ENCODE peak calls at places on chromosome 10, in ten cellular contexts. B is H7, U is HEK293T, D is brain microvascular endothelial cell, J is right lobe of liver, O is hippocampal formation, C is naive B cell, H is uterus, S is sciatic nerve, F is Peyer's patch. M is an unnamed sample.
A peak's percentile ranks its signal among the peaks of the same experiment; 100 is the strongest.

GRCh38 chr10:84826704-84827103 is 498.3 kb downstream of the CCSER2 start:
- DNase-seq in B (peak; percentile 30), U (no peak), O (no peak), S (no peak), D (no peak), C (no peak), F (no peak), J (no peak), H (no peak), M (no peak)

GRCh38 chr10:48506147-48506917 is 98.5 kb downstream of the ARHGAP22 start:
- DNase-seq in C (no peak), B (peak; percentile 28), S (no peak), J (no peak), O (peak; percentile 18), H (no peak), D (peak; percentile 31), U (peak; percentile 28), F (no peak), M (no peak)

GRCh38 chr10:28400176-28400575 is 97.3 kb upstream of the MPP7 start:
- DNase-seq in U (no peak), O (no peak), F (peak; percentile 62), J (no peak), H (no peak), B (no peak), D (no peak), C (no peak), S (no peak), M (no peak)

GRCh38 chr10:28179490-28180099 is 123.3 kb downstream of the MPP7 start:
- DNase-seq in H (no peak), O (peak; percentile 22), S (no peak), U (peak; percentile 30), F (no peak), D (peak; percentile 49), C (peak; percentile 24), B (peak; percentile 7), J (no peak), M (no peak)

GRCh38 chr10:46559231-46559671 is 2.8 kb upstream of the GPRIN2 start:
- DNase-seq in D (no peak), F (peak; percentile 47), C (no peak), S (peak; percentile 55), H (no peak), B (no peak), O (no peak), J (peak; percentile 8), U (no peak), M (no peak)

GRCh38 chr10:118840776-118841468 is 86.2 kb upstream of the CACUL1 start:
- DNase-seq in J (no peak), U (no peak), F (no peak), D (no peak), B (no peak), S (no peak), H (no peak), O (no peak), C (no peak), M (no peak)

GRCh38 chr10:126119591-126119990 is 223.2 kb downstream of the FANK1 start:
- DNase-seq in J (no peak), H (no peak), F (no peak), U (no peak), O (no peak), C (no peak), S (no peak), B (no peak), D (peak; percentile 61), M (no peak)

GRCh38 chr10:96511044-96511945 is 2.4 kb downstream of the TLL2 start:
- DNase-seq in S (no peak), F (no peak), B (peak; percentile 85), U (peak; percentile 70), O (no peak), D (no peak), J (no peak), C (peak; percentile 4), H (no peak), M (no peak)

GRCh38 chr10:89206402-89207180 is 526 bp downstream of the CH25H start:
- DNase-seq in S (peak; percentile 67), B (peak; percentile 53), D (no peak), C (peak; percentile 37), H (peak; percentile 34), J (peak; percentile 22), U (no peak), F (peak; percentile 53), O (peak; percentile 31), M (no peak)

GRCh38 chr10:75585294-75585693 is 153.9 kb downstream of the LRMDA start:
- DNase-seq in D (no peak), H (no peak), F (no peak), C (no peak), U (no peak), J (no peak), B (no peak), O (no peak), S (no peak), M (no peak)

GRCh38 chr10:86330778-86331763 is 35.5 kb downstream of the GRID1 start:
- DNase-seq in H (no peak), S (peak; percentile 44), J (no peak), D (no peak), O (no peak), B (peak; percentile 68), C (no peak), U (no peak), F (no peak), M (no peak)

GRCh38 chr10:88346151-88346977 is 236.8 kb downstream of the RNLS start:
- DNase-seq in D (peak; percentile 19), H (no peak), J (no peak), C (no peak), F (no peak), U (no peak), O (no peak), S (no peak), B (no peak), M (no peak)

GRCh38 chr10:110268442-110268841 is 36.3 kb downstream of the SMNDC1 start:
- DNase-seq in O (no peak), D (no peak), S (no peak), B (no peak), J (no peak), F (no peak), U (no peak), C (no peak), H (no peak), M (no peak)

GRCh38 chr10:7317799-7318446 is 92.9 kb downstream of the SFMBT2 start:
- DNase-seq in S (no peak), U (no peak), O (no peak), F (no peak), B (no peak), D (no peak), J (no peak), C (peak; percentile 42), H (no peak), M (no peak)

GRCh38 chr10:44373341-44373995 is 11.4 kb downstream of the CXCL12 start:
- DNase-seq in C (no peak), U (no peak), D (no peak), O (no peak), B (no peak), S (no peak), J (no peak), H (no peak), F (no peak), M (no peak)

GRCh38 chr10:603745-604144 is 85.7 kb downstream of the DIP2C start:
- DNase-seq in F (peak; percentile 37), H (no peak), J (no peak), U (no peak), B (no peak), O (no peak), D (no peak), C (no peak), S (no peak), M (no peak)

GRCh38 chr10:89516149-89516832 is 19.1 kb downstream of the SLC16A12 start:
- DNase-seq in U (no peak), J (no peak), F (no peak), S (peak; percentile 75), H (peak; percentile 68), D (peak; percentile 99), C (no peak), B (peak; percentile 14), O (no peak), M (no peak)

GRCh38 chr10:101785801-101786200 is 2.6 kb upstream of the NPM3 start:
- DNase-seq in J (no peak), S (no peak), F (no peak), C (no peak), D (no peak), U (no peak), H (no peak), O (no peak), B (no peak), M (no peak)

GRCh38 chr10:23065549-23065948 is 29.8 kb upstream of the MSRB2 start:
- DNase-seq in C (no peak), O (peak; percentile 81), S (peak; percentile 71), H (peak; percentile 79), U (no peak), D (peak; percentile 53), F (peak; percentile 74), J (peak; percentile 79), B (no peak), M (no peak)

M was measured in stimulated activated CD8-positive, alpha-beta memory T cell treated with anti-CD3 and anti-CD28 coated beads, Interleukin-7, amount 100 ng/mL, for 24 hours.